ENCODE peak calls at places on chromosomes 1 and 21, in five cellular contexts. One of them, this sample, is unnamed.

GRCh38 chr21:38918629-38919346 is 113.1 kb downstream of the ETS2 start:
- DNase-seq in body of pancreas: no peak
- DNase-seq in GM20000: no peak
- DNase-seq in MCF 10A: no peak
- DNase-seq in mammary epithelial cell: no peak
- DNase-seq in this sample: no peak

GRCh38 chr1:191865479-191865878 is 292.8 kb upstream of the RGS18 start:
- DNase-seq in body of pancreas: no peak
- DNase-seq in GM20000: no peak
- DNase-seq in MCF 10A: no peak
- DNase-seq in mammary epithelial cell: no peak
- DNase-seq in this sample: no peak

GRCh38 chr1:111615874-111616715 is 3.5 kb upstream of the RAP1A start:
- DNase-seq in body of pancreas: no peak
- DNase-seq in GM20000: peak
- DNase-seq in MCF 10A: no peak
- DNase-seq in mammary epithelial cell: no peak
- DNase-seq in this sample: no peak

GRCh38 chr1:94428441-94428840 is 10.3 kb downstream of the ABCD3 start:
- DNase-seq in body of pancreas: no peak
- DNase-seq in GM20000: no peak
- DNase-seq in MCF 10A: no peak
- DNase-seq in mammary epithelial cell: no peak
- DNase-seq in this sample: no peak

GRCh38 chr1:33256335-33256700 is at the start of gene ZNF362:
- DNase-seq in body of pancreas: peak
- DNase-seq in GM20000: peak
- DNase-seq in MCF 10A: peak
- DNase-seq in mammary epithelial cell: peak
- DNase-seq in this sample: no peak

GRCh38 chr1:53378932-53379661 is 51.2 kb upstream of the LRP8 start:
- DNase-seq in body of pancreas: no peak
- DNase-seq in GM20000: no peak
- DNase-seq in MCF 10A: no peak
- DNase-seq in mammary epithelial cell: no peak
- DNase-seq in this sample: no peak

GRCh38 chr1:1033731-1034437 is 14.0 kb downstream of the AGRN start:
- DNase-seq in body of pancreas: no peak
- DNase-seq in GM20000: no peak
- DNase-seq in MCF 10A: no peak
- DNase-seq in mammary epithelial cell: no peak
- DNase-seq in this sample: no peak

GRCh38 chr1:226563666-226564065 is 15.1 kb downstream of the STUM start:
- DNase-seq in body of pancreas: peak
- DNase-seq in GM20000: no peak
- DNase-seq in MCF 10A: peak
- DNase-seq in mammary epithelial cell: no peak
- DNase-seq in this sample: no peak

GRCh38 chr1:160625725-160626498 is 20.9 kb downstream of the SLAMF1 start:
- DNase-seq in body of pancreas: no peak
- DNase-seq in GM20000: no peak
- DNase-seq in MCF 10A: no peak
- DNase-seq in mammary epithelial cell: no peak
- DNase-seq in this sample: no peak

GRCh38 chr21:44704636-44705001 is 6.8 kb downstream of the TSPEAR start:
- DNase-seq in body of pancreas: no peak
- DNase-seq in GM20000: peak
- DNase-seq in MCF 10A: no peak
- DNase-seq in mammary epithelial cell: no peak
- DNase-seq in this sample: no peak

GRCh38 chr1:240285541-240285940 is 193.9 kb downstream of the FMN2 start:
- DNase-seq in body of pancreas: no peak
- DNase-seq in GM20000: no peak
- DNase-seq in MCF 10A: peak
- DNase-seq in mammary epithelial cell: no peak
- DNase-seq in this sample: peak

GRCh38 chr1:235923466-235924008 is 56.8 kb upstream of the LYST start:
- DNase-seq in body of pancreas: no peak
- DNase-seq in GM20000: peak
- DNase-seq in MCF 10A: no peak
- DNase-seq in mammary epithelial cell: peak
- DNase-seq in this sample: no peak

GRCh38 chr1:17866451-17867029 is 111.4 kb downstream of the ACTL8 start:
- DNase-seq in body of pancreas: no peak
- DNase-seq in GM20000: no peak
- DNase-seq in MCF 10A: peak
- DNase-seq in mammary epithelial cell: peak
- DNase-seq in this sample: peak

GRCh38 chr1:103187673-103188072 is 79.4 kb upstream of the COL11A1 start:
- DNase-seq in body of pancreas: no peak
- DNase-seq in GM20000: no peak
- DNase-seq in MCF 10A: no peak
- DNase-seq in mammary epithelial cell: no peak
- DNase-seq in this sample: no peak

GRCh38 chr1:15804060-15804459 is 3.4 kb downstream of the UQCRHL start:
- DNase-seq in body of pancreas: no peak
- DNase-seq in GM20000: no peak
- DNase-seq in MCF 10A: no peak
- DNase-seq in mammary epithelial cell: no peak
- DNase-seq in this sample: no peak

GRCh38 chr1:230272557-230272956 is 153.6 kb downstream of the PGBD5 start:
- DNase-seq in body of pancreas: no peak
- DNase-seq in GM20000: no peak
- DNase-seq in MCF 10A: no peak
- DNase-seq in mammary epithelial cell: no peak
- DNase-seq in this sample: no peak

GRCh38 chr1:81703352-81703735 is 97.4 kb upstream of the ADGRL2 start:
- DNase-seq in body of pancreas: no peak
- DNase-seq in GM20000: no peak
- DNase-seq in MCF 10A: peak
- DNase-seq in mammary epithelial cell: peak
- DNase-seq in this sample: no peak

GRCh38 chr21:46098303-46099141 is 610 bp downstream of the COL6A2 start:
- DNase-seq in body of pancreas: no peak
- DNase-seq in GM20000: no peak
- DNase-seq in MCF 10A: no peak
- DNase-seq in mammary epithelial cell: no peak
- DNase-seq in this sample: no peak

GRCh38 chr1:198265073-198265661 is 108.4 kb downstream of the NEK7 start:
- DNase-seq in body of pancreas: no peak
- DNase-seq in GM20000: no peak
- DNase-seq in MCF 10A: no peak
- DNase-seq in mammary epithelial cell: peak
- DNase-seq in this sample: no peak

GRCh38 chr1:154809436-154810413 is 60.4 kb downstream of the KCNN3 start:
- DNase-seq in body of pancreas: no peak
- DNase-seq in GM20000: no peak
- DNase-seq in MCF 10A: peak
- DNase-seq in mammary epithelial cell: peak
- DNase-seq in this sample: no peak

GRCh38 chr1:114310771-114311251 is 157.1 kb upstream of the SYT6 start:
- DNase-seq in body of pancreas: no peak
- DNase-seq in GM20000: no peak
- DNase-seq in MCF 10A: no peak
- DNase-seq in mammary epithelial cell: no peak
- DNase-seq in this sample: no peak

GRCh38 chr1:114292194-114292593 is 138.5 kb upstream of the SYT6 start:
- DNase-seq in body of pancreas: no peak
- DNase-seq in GM20000: no peak
- DNase-seq in MCF 10A: no peak
- DNase-seq in mammary epithelial cell: no peak
- DNase-seq in this sample: no peak

GRCh38 chr21:46634966-46635323 is 529 bp upstream of the PRMT2 start:
- DNase-seq in body of pancreas: no peak
- DNase-seq in GM20000: peak
- DNase-seq in MCF 10A: peak
- DNase-seq in mammary epithelial cell: peak
- DNase-seq in this sample: peak

GRCh38 chr1:13605159-13605558 is 21.5 kb downstream of the PDPN start:
- DNase-seq in body of pancreas: no peak
- DNase-seq in GM20000: no peak
- DNase-seq in MCF 10A: peak
- DNase-seq in mammary epithelial cell: peak
- DNase-seq in this sample: peak

GRCh38 chr1:24960071-24960801 is 30.2 kb upstream of the RUNX3 start:
- DNase-seq in body of pancreas: no peak
- DNase-seq in GM20000: no peak
- DNase-seq in MCF 10A: no peak
- DNase-seq in mammary epithelial cell: no peak
- DNase-seq in this sample: no peak

GRCh38 chr1:207145401-207146058 is 41.5 kb downstream of the C4BPA start:
- DNase-seq in body of pancreas: no peak
- DNase-seq in GM20000: no peak
- DNase-seq in MCF 10A: no peak
- DNase-seq in mammary epithelial cell: no peak
- DNase-seq in this sample: no peak

GRCh38 chr21:28725396-28725795 is 267.3 kb downstream of the LTN1 start:
- DNase-seq in body of pancreas: no peak
- DNase-seq in GM20000: no peak
- DNase-seq in MCF 10A: peak
- DNase-seq in mammary epithelial cell: peak
- DNase-seq in this sample: no peak

GRCh38 chr1:244272471-244273261 is 179.0 kb downstream of the ADSS2 start:
- DNase-seq in body of pancreas: peak
- DNase-seq in GM20000: peak
- DNase-seq in MCF 10A: peak
- DNase-seq in mammary epithelial cell: peak
- DNase-seq in this sample: peak
- TF ChIP-seq CTCF in body of pancreas: peak
- TF ChIP-seq CTCF in GM20000: peak
- TF ChIP-seq CTCF in MCF 10A: peak
- TF ChIP-seq CTCF in mammary epithelial cell: peak
- TF ChIP-seq CTCF in this sample: peak

DNA sequence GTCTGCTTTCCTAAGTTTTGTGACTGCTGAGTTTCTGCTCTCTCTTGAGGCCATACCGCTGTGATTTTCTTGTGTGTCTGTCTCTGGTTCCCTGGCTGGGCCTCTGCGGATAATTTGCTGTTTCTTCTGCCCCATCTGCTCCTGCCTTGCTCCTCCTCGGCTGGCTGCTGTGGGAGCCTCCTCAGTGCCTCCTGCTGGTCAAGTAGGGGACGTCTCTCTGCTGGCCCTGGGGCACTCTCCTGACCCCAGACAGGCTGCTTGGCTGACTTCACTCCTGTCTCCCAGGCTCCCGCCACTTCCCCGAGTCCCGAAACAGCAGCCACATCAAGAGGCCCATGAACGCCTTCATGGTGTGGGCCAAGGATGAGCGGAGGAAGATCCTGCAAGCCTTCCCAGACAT is 28.5 kb downstream of the ETNK2 start:
- DNase-seq in body of pancreas: no peak
- DNase-seq in GM20000: no peak
- DNase-seq in MCF 10A: no peak
- DNase-seq in mammary epithelial cell: no peak
- DNase-seq in this sample: no peak
- TF ChIP-seq CTCF in body of pancreas: peak
- TF ChIP-seq CTCF in GM20000: no peak
- TF ChIP-seq CTCF in MCF 10A: peak
- TF ChIP-seq CTCF in mammary epithelial cell: peak
- TF ChIP-seq CTCF in this sample: peak

DNA sequence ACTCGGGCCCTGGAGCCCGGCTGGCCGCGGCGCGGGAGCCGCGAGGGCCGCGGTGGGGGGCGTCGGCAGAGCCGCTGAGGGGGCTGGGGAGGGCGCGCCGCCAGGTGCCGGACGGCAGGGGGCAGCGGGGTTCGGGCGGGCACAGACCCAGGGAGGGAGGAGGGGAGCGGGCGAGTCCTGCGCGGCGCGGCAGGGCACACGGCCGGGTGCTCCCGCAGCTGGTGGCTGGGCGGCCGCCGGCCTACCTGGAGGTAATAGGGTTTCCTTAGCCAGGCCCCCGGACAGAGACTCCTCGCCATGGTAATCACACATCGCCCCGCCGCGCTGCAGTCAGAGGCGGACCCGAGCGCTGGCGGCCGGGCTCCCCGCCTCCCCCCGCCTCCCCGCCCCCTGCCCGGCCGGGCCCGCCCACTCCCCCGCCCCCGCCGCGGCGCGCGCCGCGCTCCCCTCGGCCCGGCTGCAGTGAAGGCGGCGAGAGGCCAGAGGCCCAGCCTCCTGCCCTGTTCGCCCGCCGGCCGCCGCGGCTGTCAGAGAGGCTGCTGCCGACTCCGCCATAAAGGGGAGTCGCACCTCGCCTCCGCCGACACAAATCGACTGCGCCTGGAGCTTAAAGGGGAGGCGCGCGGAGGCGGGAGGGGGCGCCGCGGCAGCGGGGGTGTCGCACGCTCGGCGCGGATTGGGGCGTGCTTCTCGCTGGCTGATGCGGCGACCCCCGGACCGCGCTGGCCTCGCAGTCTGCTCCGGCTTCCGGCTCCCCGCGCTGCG is at the start of gene DIPK1A:
- DNase-seq in body of pancreas: peak
- DNase-seq in GM20000: peak
- DNase-seq in MCF 10A: peak
- DNase-seq in mammary epithelial cell: peak
- DNase-seq in this sample: no peak
- TF ChIP-seq CTCF in body of pancreas: peak
- TF ChIP-seq CTCF in GM20000: peak
- TF ChIP-seq CTCF in MCF 10A: no peak
- TF ChIP-seq CTCF in mammary epithelial cell: no peak
- TF ChIP-seq CTCF in this sample: no peak

GRCh38 chr1:170095976-170096725 is 21.7 kb upstream of the KIFAP3 start:
- DNase-seq in body of pancreas: no peak
- DNase-seq in GM20000: no peak
- DNase-seq in MCF 10A: no peak
- DNase-seq in mammary epithelial cell: no peak
- DNase-seq in this sample: no peak
- TF ChIP-seq CTCF in body of pancreas: no peak
- TF ChIP-seq CTCF in GM20000: no peak
- TF ChIP-seq CTCF in MCF 10A: no peak
- TF ChIP-seq CTCF in mammary epithelial cell: no peak
- TF ChIP-seq CTCF in this sample: no peak

DNA sequence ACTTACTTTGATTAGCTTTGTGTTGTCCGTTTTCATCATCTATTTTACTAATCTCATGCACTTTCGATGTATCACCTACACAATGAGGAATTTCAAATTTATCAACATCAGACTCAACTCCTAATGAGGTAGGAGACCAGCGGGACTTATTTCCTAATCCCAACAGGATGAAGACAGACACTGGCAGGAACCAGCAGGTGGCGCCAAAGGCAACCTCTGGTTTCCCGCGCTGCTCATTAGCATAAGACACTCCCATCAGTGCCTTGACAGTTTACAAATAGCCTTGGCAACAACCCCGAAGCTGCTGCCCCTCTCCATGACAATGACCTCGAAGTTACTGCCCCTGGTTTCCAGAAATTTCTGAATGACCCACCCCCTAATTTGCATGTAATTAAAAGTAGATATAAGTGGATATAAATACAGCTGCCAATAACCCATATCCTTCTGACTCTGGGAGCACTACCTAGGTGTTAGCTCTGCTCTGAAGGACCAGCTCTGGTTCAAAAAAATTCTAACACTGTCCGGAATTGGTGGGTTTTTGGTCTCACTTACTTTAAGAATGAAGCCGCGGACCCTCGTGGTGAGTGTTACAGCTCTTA is 974.8 kb downstream of the ADGRL2 start:
- DNase-seq in body of pancreas: peak
- DNase-seq in GM20000: no peak
- DNase-seq in MCF 10A: peak
- DNase-seq in mammary epithelial cell: peak
- DNase-seq in this sample: no peak
- TF ChIP-seq CTCF in body of pancreas: peak
- TF ChIP-seq CTCF in GM20000: no peak
- TF ChIP-seq CTCF in MCF 10A: peak
- TF ChIP-seq CTCF in mammary epithelial cell: peak
- TF ChIP-seq CTCF in this sample: peak